ENCODE peak calls at places on chromosomes 12 and 14, in four cellular contexts. Z is body of pancreas; E is CD8-positive, alpha-beta T cell; G is neural progenitor cell. J is an unnamed sample.
A peak's percentile ranks its signal among the peaks of the same experiment; 100 is the strongest.

GRCh38 chr14:91882369-91882768 is 15.0 kb upstream of the TC2N start:
- DNase-seq in E (no peak), Z (no peak), G (no peak), J (no peak)

GRCh38 chr12:45204757-45205156 is 11.1 kb upstream of the ANO6 start:
- DNase-seq in G (no peak), E (no peak), Z (no peak), J (no peak)

GRCh38 chr12:130196827-130197226 is 34.6 kb downstream of the FZD10 start:
- DNase-seq in Z (no peak), G (no peak), E (no peak), J (no peak)

GRCh38 chr14:51846631-51847488 is 13.6 kb upstream of the GNG2 start:
- DNase-seq in E (peak; percentile 82), G (peak; percentile 84), Z (peak; percentile 36), J (peak; percentile 36)

GRCh38 chr14:98840076-98840475 is 431.9 kb downstream of the BCL11B start:
- DNase-seq in E (no peak), G (no peak), Z (no peak), J (no peak)

GRCh38 chr12:57223191-57224165 is 6.0 kb upstream of the SHMT2 start:
- DNase-seq in E (no peak), Z (no peak), G (no peak), J (no peak)

GRCh38 chr14:89911018-89911919 is 43.3 kb downstream of the EFCAB11 start:
- DNase-seq in Z (peak; percentile 35), E (no peak), G (peak; percentile 21), J (peak; percentile 71)

GRCh38 chr14:52871606-52872005 is 79.2 kb downstream of the FERMT2 start:
- DNase-seq in Z (no peak), G (no peak), E (no peak), J (no peak)

GRCh38 chr12:4809013-4809448 is 88.8 kb downstream of the GALNT8 start:
- DNase-seq in Z (peak; percentile 11), G (peak; percentile 79), E (no peak), J (no peak)

GRCh38 chr12:2640709-2641108 is 154.1 kb upstream of the FKBP4 start:
- DNase-seq in Z (peak; percentile 28), G (peak; percentile 30), E (no peak), J (peak; percentile 91)

GRCh38 chr14:35252485-35252884 is 39.7 kb upstream of the PSMA6 start:
- DNase-seq in E (no peak), G (no peak), Z (no peak), J (no peak)

GRCh38 chr12:88946377-88946997 is 366.2 kb upstream of the KITLG start:
- DNase-seq in G (no peak), Z (no peak), E (no peak), J (no peak)

GRCh38 chr12:109736552-109737108 is 23.0 kb downstream of the FAM222A start:
- DNase-seq in E (no peak), G (peak; percentile 96), Z (peak; percentile 47), J (no peak)

GRCh38 chr12:123105427-123105826 is 45.5 kb downstream of the PITPNM2 start:
- DNase-seq in G (peak; percentile 29), Z (no peak), E (no peak), J (no peak)

GRCh38 chr14:22589096-22589839 is at the start of gene DAD1:
- DNase-seq in G (peak; percentile 100), E (peak; percentile 99), Z (peak; percentile 98), J (peak; percentile 100)

GRCh38 chr12:88627501-88627900 is 47.2 kb upstream of the KITLG start:
- DNase-seq in G (no peak), E (no peak), Z (no peak), J (no peak)

GRCh38 chr12:46160081-46160980 is 108.5 kb downstream of the SLC38A1 start:
- DNase-seq in Z (no peak), E (no peak), G (no peak), J (no peak)

GRCh38 chr14:73770977-73771847 is 57.0 kb upstream of the PNMA1 start:
- DNase-seq in E (no peak), G (no peak), Z (no peak), J (no peak)

GRCh38 chr12:113305281-113305856 is 29.5 kb downstream of the SLC8B1 start:
- DNase-seq in E (no peak), G (no peak), Z (no peak), J (no peak)

GRCh38 chr14:52241102-52241793 is 26.2 kb upstream of the PTGDR start:
- DNase-seq in Z (no peak), E (no peak), G (no peak), J (no peak)

GRCh38 chr12:96578526-96579125 is 89.2 kb downstream of the CFAP54 start:
- DNase-seq in G (peak; percentile 77), Z (no peak), E (no peak), J (no peak)

GRCh38 chr14:70882771-70883492 is 24.3 kb upstream of the PCNX1 start:
- DNase-seq in E (no peak), Z (no peak), G (no peak), J (no peak)

GRCh38 chr12:83150465-83151189 is 463.9 kb downstream of the TMTC2 start:
- DNase-seq in E (no peak), Z (no peak), G (no peak), J (no peak)

GRCh38 chr12:6200266-6201198 is at the start of gene CD9:
- DNase-seq in G (peak; percentile 63), E (no peak), Z (peak; percentile 86), J (no peak)

GRCh38 chr14:36950812-36951211 is 221.6 kb downstream of the SLC25A21 start:
- DNase-seq in G (no peak), E (no peak), Z (no peak), J (no peak)

GRCh38 chr14:61563162-61563511 is 132.2 kb upstream of the HIF1A start:
- DNase-seq in Z (peak; percentile 71), G (no peak), E (no peak), J (peak; percentile 55)
- H3K4me3 ChIP-seq in Z (no peak overlapping the region), G (no peak overlapping the region), E (no peak overlapping the region), J (no peak overlapping the region)

DNA sequence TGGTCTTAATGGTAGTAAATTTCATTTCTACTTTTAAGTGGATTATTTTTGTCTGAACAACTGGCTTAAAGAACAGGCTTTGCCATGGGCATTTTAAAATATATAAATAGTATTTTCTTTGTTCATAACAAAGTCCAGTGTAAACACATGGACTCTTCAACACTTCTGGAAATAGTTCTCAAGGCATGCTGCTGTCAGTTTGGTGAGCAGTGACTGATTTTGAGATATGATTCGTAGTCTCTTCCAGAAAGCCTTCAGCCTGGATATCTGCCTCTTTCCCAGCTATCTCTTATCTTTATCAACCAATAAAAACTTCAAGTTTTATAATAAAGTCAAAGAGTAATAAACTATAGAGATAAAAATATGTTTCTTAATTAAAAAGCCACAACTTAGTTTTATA is 110.7 kb downstream of the NAV3 start:
- DNase-seq in Z (no peak), G (no peak), E (no peak), J (no peak)
- H3K4me3 ChIP-seq in Z (no peak overlapping the region), G (no peak overlapping the region), E (no peak overlapping the region), J (no peak overlapping the region)

GRCh38 chr14:88628033-88628432 is 65.2 kb downstream of the ZC3H14 start:
- DNase-seq in Z (no peak), E (no peak), G (no peak), J (no peak)
- H3K4me3 ChIP-seq in Z (no peak overlapping the region), E (no peak overlapping the region), G (no peak overlapping the region), J (no peak overlapping the region)

GRCh38 chr12:12443482-12443881 is 86.6 kb downstream of the BORCS5 start:
- DNase-seq in Z (peak; percentile 21), E (no peak), G (no peak), J (no peak)
- H3K4me3 ChIP-seq in Z (no peak overlapping the region), E (no peak overlapping the region), G (no peak overlapping the region), J (peak overlapping the region; percentile 30)

DNA sequence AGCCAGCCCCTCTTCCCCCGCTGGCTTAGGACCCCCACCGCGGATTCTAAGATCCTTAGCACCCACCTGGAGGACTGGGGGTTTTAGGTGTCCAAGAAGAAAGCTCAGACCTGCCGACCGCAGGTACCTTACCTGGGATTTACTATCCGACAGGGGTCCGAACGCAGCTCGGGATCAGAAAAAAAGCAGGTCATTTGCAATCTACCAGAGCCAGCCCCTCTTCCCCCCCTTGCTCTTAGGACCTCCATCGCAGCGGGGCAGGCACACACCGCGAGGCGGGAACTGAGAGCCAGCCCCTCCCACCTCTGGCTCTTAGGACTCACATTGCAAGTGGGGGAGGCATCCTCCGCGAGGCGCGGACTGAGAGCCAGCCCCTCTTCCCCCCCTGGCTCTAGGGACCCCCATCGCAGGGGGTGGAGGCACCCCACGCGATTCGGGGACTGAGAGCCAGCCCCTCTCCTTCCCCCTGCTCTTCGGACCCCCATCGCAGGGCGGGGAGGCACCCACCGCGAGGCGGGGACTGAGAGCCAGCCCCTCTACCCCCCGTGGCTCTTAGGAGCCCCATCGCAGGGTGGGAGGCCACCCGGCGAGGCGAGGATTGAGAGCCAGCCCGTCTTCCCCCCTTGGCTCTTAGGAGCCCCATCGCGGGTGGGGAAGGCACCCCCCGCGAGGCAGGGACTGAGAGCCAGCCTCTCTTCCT is 45.3 kb downstream of the DDX11 start:
- DNase-seq in G (peak; percentile 87), E (no peak), Z (peak; percentile 43), J (no peak)
- H3K4me3 ChIP-seq in G (peak overlapping the region; percentile 74), E (peak overlapping the region; percentile 52), Z (no peak overlapping the region), J (peak overlapping the region; percentile 7)